ENCODE peak calls at places on chromosomes 3 and 15, in four cellular contexts. One of them, this sample, is unnamed.

GRCh38 chr3:13451301-13451673 is 28.8 kb upstream of the HDAC11 start:
- DNase-seq in HepG2: no peak
- DNase-seq in HCT116: no peak
- DNase-seq in Panc1: no peak
- DNase-seq in this sample: no peak

GRCh38 chr3:144444061-144444460 is 472.4 kb downstream of the DIPK2A start:
- DNase-seq in HepG2: no peak
- DNase-seq in HCT116: no peak
- DNase-seq in Panc1: no peak
- DNase-seq in this sample: no peak

GRCh38 chr3:32347286-32348125 is 44.1 kb upstream of the CMTM7 start:
- DNase-seq in HepG2: no peak
- DNase-seq in HCT116: no peak
- DNase-seq in Panc1: no peak
- DNase-seq in this sample: no peak

GRCh38 chr3:195753609-195754008 is 32.8 kb downstream of the MUC20 start:
- DNase-seq in HepG2: no peak
- DNase-seq in HCT116: no peak
- DNase-seq in Panc1: no peak
- DNase-seq in this sample: no peak

GRCh38 chr3:64438837-64439236 is 213.6 kb upstream of the PRICKLE2 start:
- DNase-seq in HepG2: no peak
- DNase-seq in HCT116: no peak
- DNase-seq in Panc1: no peak
- DNase-seq in this sample: no peak

GRCh38 chr15:77069521-77070121 is 1.3 kb downstream of the TSPAN3 start:
- DNase-seq in HepG2: no peak
- DNase-seq in HCT116: no peak
- DNase-seq in Panc1: no peak
- DNase-seq in this sample: no peak

GRCh38 chr3:124992041-124992440 is 57.5 kb upstream of the MUC13 start:
- DNase-seq in HepG2: peak
- DNase-seq in HCT116: no peak
- DNase-seq in Panc1: no peak
- DNase-seq in this sample: no peak

GRCh38 chr3:109275702-109276293 is 40.5 kb downstream of the DPPA2 start:
- DNase-seq in HepG2: peak
- DNase-seq in HCT116: peak
- DNase-seq in Panc1: peak
- DNase-seq in this sample: peak

GRCh38 chr3:127794402-127794801 is 27.9 kb downstream of the MGLL start:
- DNase-seq in HepG2: no peak
- DNase-seq in HCT116: no peak
- DNase-seq in Panc1: no peak
- DNase-seq in this sample: no peak

GRCh38 chr3:66413151-66413751 is 87.6 kb downstream of the LRIG1 start:
- DNase-seq in HepG2: no peak
- DNase-seq in HCT116: no peak
- DNase-seq in Panc1: no peak
- DNase-seq in this sample: no peak

GRCh38 chr3:71694358-71694999 is 30.7 kb downstream of the EIF4E3 start:
- DNase-seq in HepG2: no peak
- DNase-seq in HCT116: no peak
- DNase-seq in Panc1: no peak
- DNase-seq in this sample: no peak

GRCh38 chr3:123071146-123071545 is 4.3 kb downstream of the PDIA5 start:
- DNase-seq in HepG2: peak
- DNase-seq in HCT116: no peak
- DNase-seq in Panc1: no peak
- DNase-seq in this sample: peak

GRCh38 chr15:52652984-52653383 is 26.2 kb downstream of the ATOSA start:
- DNase-seq in HepG2: no peak
- DNase-seq in HCT116: no peak
- DNase-seq in Panc1: no peak
- DNase-seq in this sample: no peak

GRCh38 chr3:12353796-12354505 is 65.1 kb downstream of the PPARG start:
- DNase-seq in HepG2: no peak
- DNase-seq in HCT116: no peak
- DNase-seq in Panc1: no peak
- DNase-seq in this sample: no peak

GRCh38 chr15:98682992-98683701 is 34.8 kb downstream of the IGF1R start:
- DNase-seq in HepG2: no peak
- DNase-seq in HCT116: no peak
- DNase-seq in Panc1: no peak
- DNase-seq in this sample: no peak

GRCh38 chr3:151837057-151837456 is 23.1 kb downstream of the AADAC start:
- DNase-seq in HepG2: no peak
- DNase-seq in HCT116: peak
- DNase-seq in Panc1: peak
- DNase-seq in this sample: peak

GRCh38 chr15:23064156-23064555 is 24.8 kb upstream of the TUBGCP5 start:
- DNase-seq in HepG2: no peak
- DNase-seq in HCT116: no peak
- DNase-seq in Panc1: no peak
- DNase-seq in this sample: no peak

GRCh38 chr3:20073068-20073467 is 32.8 kb downstream of the KAT2B start:
- DNase-seq in HepG2: no peak
- DNase-seq in HCT116: no peak
- DNase-seq in Panc1: no peak
- DNase-seq in this sample: no peak
- TF ChIP-seq TCF7L2 in HepG2: no peak
- TF ChIP-seq TCF7L2 in HCT116: no peak
- TF ChIP-seq TCF7L2 in Panc1: no peak
- TF ChIP-seq TCF7L2 in this sample: no peak

GRCh38 chr3:187736418-187736871 is 8.8 kb downstream of the BCL6 start:
- DNase-seq in HepG2: no peak
- DNase-seq in HCT116: no peak
- DNase-seq in Panc1: no peak
- DNase-seq in this sample: no peak
- TF ChIP-seq TCF7L2 in HepG2: no peak
- TF ChIP-seq TCF7L2 in HCT116: no peak
- TF ChIP-seq TCF7L2 in Panc1: no peak
- TF ChIP-seq TCF7L2 in this sample: no peak

DNA sequence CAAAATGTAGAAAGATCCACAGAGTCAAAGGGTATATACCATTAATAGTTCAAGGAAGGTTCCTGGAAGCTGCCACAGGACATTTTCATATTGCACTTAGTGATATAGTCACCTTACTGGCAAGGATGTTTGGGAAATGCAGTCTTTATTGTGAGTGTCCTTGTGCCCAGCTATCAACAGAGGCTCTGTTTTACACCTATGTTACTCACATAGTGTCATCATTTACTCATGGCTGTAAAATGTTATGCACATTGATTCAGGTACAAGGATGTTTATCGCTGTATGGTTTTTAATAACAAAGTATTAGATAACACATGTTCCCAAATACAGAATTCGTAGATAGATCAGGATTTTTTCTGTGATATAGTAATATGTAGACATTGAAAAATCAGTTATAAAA is 50.9 kb downstream of the ZPLD1 start:
- DNase-seq in HepG2: no peak
- DNase-seq in HCT116: no peak
- DNase-seq in Panc1: no peak
- DNase-seq in this sample: no peak
- TF ChIP-seq TCF7L2 in HepG2: no peak
- TF ChIP-seq TCF7L2 in HCT116: no peak
- TF ChIP-seq TCF7L2 in Panc1: no peak
- TF ChIP-seq TCF7L2 in this sample: no peak

DNA sequence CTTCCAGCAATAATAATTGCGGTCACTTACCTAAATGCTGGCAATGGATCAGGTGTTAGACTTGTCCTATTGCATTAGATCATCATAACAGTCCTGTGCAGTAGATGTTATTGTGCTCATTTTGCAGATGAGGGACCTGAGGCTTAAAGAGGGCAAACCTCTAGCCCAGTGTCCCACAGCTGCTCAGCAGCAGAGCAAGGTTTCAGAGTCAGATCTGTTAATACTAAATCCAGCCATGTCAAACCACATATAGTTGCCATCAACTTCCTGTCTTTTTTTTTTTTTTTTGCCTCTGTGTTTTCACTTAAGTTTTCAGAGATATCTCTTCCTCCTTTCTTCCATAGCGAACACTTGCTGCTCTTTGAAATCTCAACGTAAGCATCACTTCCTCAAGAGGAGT is 12.1 kb downstream of the FEZF2 start:
- DNase-seq in HepG2: no peak
- DNase-seq in HCT116: no peak
- DNase-seq in Panc1: no peak
- DNase-seq in this sample: no peak
- TF ChIP-seq TCF7L2 in HepG2: no peak
- TF ChIP-seq TCF7L2 in HCT116: no peak
- TF ChIP-seq TCF7L2 in Panc1: no peak
- TF ChIP-seq TCF7L2 in this sample: no peak